ENCODE peak calls at places on chromosomes 6 and 20, in six cellular contexts. C is AG20443, V is T-helper 9 cell, L is glutamatergic neuron, N is NCI-H1105 treated with DMSO at 0.1 percent for 48 hours, G is astrocyte. E is an unnamed sample.

GRCh38 chr6:1477432-1478090 is 88.2 kb downstream of the FOXF2 start:
- DNase-seq in G (peak; percentile 85), L (no peak), C (no peak), N (no peak), V (no peak), E (no peak)

GRCh38 chr20:61736751-61737310 is 328.9 kb downstream of the TAF4 start:
- DNase-seq in L (no peak), C (no peak), N (no peak), G (no peak), V (no peak), E (no peak)

GRCh38 chr20:10711903-10712373 is 38.1 kb upstream of the JAG1 start:
- DNase-seq in G (no peak), N (no peak), L (no peak), C (no peak), V (no peak), E (no peak)

GRCh38 chr20:33832113-33832853 is 21.1 kb downstream of the CHMP4B start:
- DNase-seq in G (peak; percentile 38), N (no peak), L (no peak), C (no peak), V (no peak), E (no peak)

GRCh38 chr20:24097051-24097450 is 108.5 kb upstream of the GGTLC1 start:
- DNase-seq in L (no peak), C (no peak), G (no peak), N (no peak), V (no peak), E (no peak)

GRCh38 chr20:37651932-37652331 is 41.9 kb upstream of the CTNNBL1 start:
- DNase-seq in L (peak; percentile 22), V (no peak), N (peak; percentile 54), G (no peak), C (no peak), E (no peak)

GRCh38 chr6:143746202-143747119 is 68.7 kb downstream of the PHACTR2 start:
- DNase-seq in V (no peak), G (no peak), N (no peak), C (no peak), L (no peak), E (no peak)

GRCh38 chr6:65149841-65150240 is 557.2 kb downstream of the EYS start:
- DNase-seq in C (no peak), N (no peak), V (no peak), G (no peak), L (no peak), E (no peak)

GRCh38 chr6:81086931-81087330 is 665.5 kb downstream of the TENT5A start:
- DNase-seq in L (no peak), N (no peak), C (no peak), G (no peak), V (no peak), E (no peak)

GRCh38 chr6:55040102-55040848 is 134.0 kb upstream of the HCRTR2 start:
- DNase-seq in V (no peak), N (no peak), L (no peak), G (peak; percentile 91), C (peak; percentile 20), E (no peak)

GRCh38 chr6:92329416-92329815 is 1089.9 kb downstream of the EPHA7 start:
- DNase-seq in L (no peak), N (no peak), C (no peak), V (no peak), G (peak; percentile 54), E (no peak)

GRCh38 chr20:56788041-56788670 is 159.1 kb downstream of the TFAP2C start:
- DNase-seq in V (no peak), C (peak; percentile 85), N (no peak), G (peak; percentile 96), L (no peak), E (no peak)

GRCh38 chr20:58481541-58482021 is 33.6 kb downstream of the APCDD1L start:
- DNase-seq in L (peak; percentile 54), V (peak; percentile 48), C (peak; percentile 95), G (no peak), N (no peak), E (no peak)

GRCh38 chr6:37011656-37012378 is 6.4 kb downstream of the FGD2 start:
- DNase-seq in L (no peak), G (peak; percentile 18), C (peak; percentile 73), N (no peak), V (no peak), E (no peak)

GRCh38 chr20:40897177-40897700 is 131.4 kb upstream of the TOP1 start:
- DNase-seq in C (peak; percentile 57), L (no peak), N (no peak), G (no peak), V (no peak), E (peak; percentile 13)

GRCh38 chr6:48144024-48144423 is 33.0 kb upstream of the PTCHD4 start:
- DNase-seq in V (no peak), N (no peak), C (no peak), G (peak; percentile 56), L (no peak), E (no peak)

GRCh38 chr6:156985309-156985708 is 208.1 kb downstream of the ARID1B start:
- DNase-seq in G (no peak), V (no peak), N (no peak), C (no peak), L (no peak), E (no peak)

GRCh38 chr6:111739257-111739696 is 133.6 kb upstream of the TRAF3IP2 start:
- DNase-seq in G (no peak), V (no peak), C (no peak), L (no peak), N (no peak), E (no peak)

GRCh38 chr20:54545959-54546358 is 70.6 kb downstream of the DOK5 start:
- DNase-seq in L (no peak), N (no peak), V (no peak), G (peak; percentile 74), C (no peak), E (no peak)

GRCh38 chr6:147157930-147158329 is 46.3 kb upstream of the STXBP5 start:
- DNase-seq in V (no peak), L (no peak), C (no peak), N (no peak), G (no peak), E (no peak)

GRCh38 chr6:129306826-129307225 is 403.2 kb downstream of the ARHGAP18 start:
- DNase-seq in V (no peak), L (no peak), N (no peak), C (no peak), G (no peak), E (no peak)

GRCh38 chr6:45163952-45164766 is 164.0 kb upstream of the RUNX2 start:
- DNase-seq in L (no peak), V (no peak), G (peak; percentile 53), C (no peak), N (no peak), E (no peak)

GRCh38 chr20:59958626-59959025 is 403 bp downstream of the CDH26 start:
- DNase-seq in C (no peak), N (no peak), G (no peak), V (no peak), L (no peak), E (no peak)

GRCh38 chr6:53320964-53321363 is 27.8 kb downstream of the ELOVL5 start:
- DNase-seq in V (no peak), C (no peak), L (no peak), G (no peak), N (no peak), E (no peak)

GRCh38 chr20:9172908-9173307 is 104.0 kb downstream of the PLCB4 start:
- DNase-seq in C (peak; percentile 22), V (no peak), N (no peak), G (peak; percentile 35), L (no peak), E (no peak)

GRCh38 chr6:155219858-155220301 is 43.9 kb upstream of the CLDN20 start:
- DNase-seq in L (no peak), N (no peak), V (no peak), C (no peak), G (no peak), E (no peak)

GRCh38 chr6:110864816-110865215 is 9.8 kb upstream of the AMD1 start:
- DNase-seq in V (no peak), N (no peak), L (no peak), C (no peak), G (no peak), E (no peak)

GRCh38 chr6:37713529-37714119 is 15.9 kb upstream of the MDGA1 start:
- DNase-seq in C (peak; percentile 83), L (no peak), V (no peak), G (peak; percentile 90), N (no peak), E (no peak)

GRCh38 chr20:25024171-25024570 is 31.6 kb upstream of the APMAP start:
- DNase-seq in V (no peak), N (no peak), L (peak; percentile 1), G (no peak), C (no peak), E (no peak)

GRCh38 chr20:31602779-31603441 is 2.2 kb upstream of the ID1 start:
- DNase-seq in N (no peak), V (no peak), L (no peak), G (peak; percentile 90), C (peak; percentile 54), E (no peak)

GRCh38 chr6:81727876-81728517 is 24.5 kb downstream of the TENT5A start:
- DNase-seq in L (no peak), N (no peak), V (no peak), G (no peak), C (no peak), E (no peak)

GRCh38 chr20:48359692-48360337 is 468.0 kb downstream of the PREX1 start:
- DNase-seq in L (no peak), C (no peak), N (no peak), G (no peak), V (no peak), E (no peak)

GRCh38 chr20:36096404-36096799 is 58.1 kb upstream of the EPB41L1 start:
- DNase-seq in N (no peak), C (no peak), V (no peak), L (no peak), G (peak; percentile 44), E (no peak)

GRCh38 chr20:36886859-36887778 is 11.2 kb downstream of the TLDC2 start:
- DNase-seq in G (peak; percentile 42), L (peak; percentile 92), N (peak; percentile 86), C (peak; percentile 92), V (peak; percentile 72), E (peak; percentile 76)

GRCh38 chr20:36063916-36064660 is 90.5 kb upstream of the EPB41L1 start:
- DNase-seq in L (no peak), C (no peak), N (no peak), G (no peak), V (no peak), E (no peak)

GRCh38 chr20:21704408-21705385 is 767 bp upstream of the PAX1 start:
- DNase-seq in G (no peak), N (peak; percentile 6), C (no peak), V (no peak), L (no peak), E (no peak)

GRCh38 chr6:37551446-37551845 is 51.8 kb upstream of the CCDC167 start:
- DNase-seq in G (no peak), C (no peak), L (no peak), V (no peak), N (no peak), E (no peak)

GRCh38 chr6:88165877-88166492 is at the start of gene CNR1:
- DNase-seq in N (peak; percentile 68), C (peak; percentile 74), V (no peak), G (peak; percentile 8), L (peak; percentile 83), E (no peak)